ENCODE peak calls at places on chromosomes 1 and 21, in five cellular contexts. B, O, X, Z and F are unnamed samples.
A peak's percentile ranks its signal among the peaks of the same experiment; 100 is the strongest.

GRCh38 chr1:116309090-116309870 is 63.8 kb upstream of the ATP1A1 start:
- DNase-seq in B (no peak), O (no peak), X (no peak), Z (no peak), F (no peak)

GRCh38 chr21:34960672-34961071 is 88.4 kb downstream of the RUNX1 start:
- DNase-seq in B (no peak), O (no peak), X (no peak), Z (no peak), F (no peak)

GRCh38 chr1:205424881-205425635 is 3.2 kb upstream of the LEMD1 start:
- DNase-seq in B (no peak), O (no peak), X (no peak), Z (no peak), F (no peak)

GRCh38 chr1:226697151-226697575 is 41.9 kb downstream of the ITPKB start:
- DNase-seq in B (peak; percentile 60), O (no peak), X (no peak), Z (no peak), F (no peak)

GRCh38 chr1:20051218-20051829 is 18.7 kb upstream of the PLA2G5 start:
- DNase-seq in B (no peak), O (no peak), X (no peak), Z (no peak), F (no peak)

GRCh38 chr1:4088676-4089075 is 188.6 kb upstream of the C1orf174 start:
- DNase-seq in B (no peak), O (no peak), X (no peak), Z (no peak), F (no peak)

GRCh38 chr1:101200513-101200912 is 36.3 kb upstream of the S1PR1 start:
- DNase-seq in B (no peak), O (no peak), X (no peak), Z (no peak), F (no peak)

GRCh38 chr1:178379807-178380206 is 117.0 kb downstream of the CLEC20A start:
- DNase-seq in B (no peak), O (no peak), X (no peak), Z (no peak), F (no peak)

GRCh38 chr1:119372493-119373086 is 4.0 kb downstream of the HAO2 start:
- DNase-seq in B (no peak), O (no peak), X (no peak), Z (no peak), F (no peak)

GRCh38 chr1:3785458-3786157 is 10.7 kb downstream of the LRRC47 start:
- DNase-seq in B (no peak), O (no peak), X (no peak), Z (no peak), F (no peak)

GRCh38 chr1:27663735-27664119 is 8.3 kb downstream of the IFI6 start:
- DNase-seq in B (no peak), O (no peak), X (no peak), Z (no peak), F (no peak)

GRCh38 chr1:248239478-248239877 is 8.3 kb downstream of the OR2M4 start:
- DNase-seq in B (no peak), O (no peak), X (no peak), Z (no peak), F (no peak)

GRCh38 chr1:70896224-70896623 is 151.4 kb downstream of the PTGER3 start:
- DNase-seq in B (no peak), O (no peak), X (no peak), Z (no peak), F (no peak)

GRCh38 chr1:25520446-25521061 is 22.9 kb upstream of the LDLRAP1 start:
- DNase-seq in B (no peak), O (no peak), X (peak; percentile 71), Z (peak; percentile 46), F (peak; percentile 68)

GRCh38 chr1:201568859-201569294 is 29.9 kb downstream of the NAV1 start:
- DNase-seq in B (no peak), O (no peak), X (no peak), Z (no peak), F (no peak)

GRCh38 chr1:91621360-91621759 is 120.7 kb downstream of the CDC7 start:
- DNase-seq in B (no peak), O (no peak), X (no peak), Z (no peak), F (no peak)

GRCh38 chr21:34544032-34544496 is 32.1 kb upstream of the KCNE1 start:
- DNase-seq in B (peak; percentile 42), O (peak; percentile 62), X (peak; percentile 31), Z (peak; percentile 88), F (peak; percentile 2)

DNA sequence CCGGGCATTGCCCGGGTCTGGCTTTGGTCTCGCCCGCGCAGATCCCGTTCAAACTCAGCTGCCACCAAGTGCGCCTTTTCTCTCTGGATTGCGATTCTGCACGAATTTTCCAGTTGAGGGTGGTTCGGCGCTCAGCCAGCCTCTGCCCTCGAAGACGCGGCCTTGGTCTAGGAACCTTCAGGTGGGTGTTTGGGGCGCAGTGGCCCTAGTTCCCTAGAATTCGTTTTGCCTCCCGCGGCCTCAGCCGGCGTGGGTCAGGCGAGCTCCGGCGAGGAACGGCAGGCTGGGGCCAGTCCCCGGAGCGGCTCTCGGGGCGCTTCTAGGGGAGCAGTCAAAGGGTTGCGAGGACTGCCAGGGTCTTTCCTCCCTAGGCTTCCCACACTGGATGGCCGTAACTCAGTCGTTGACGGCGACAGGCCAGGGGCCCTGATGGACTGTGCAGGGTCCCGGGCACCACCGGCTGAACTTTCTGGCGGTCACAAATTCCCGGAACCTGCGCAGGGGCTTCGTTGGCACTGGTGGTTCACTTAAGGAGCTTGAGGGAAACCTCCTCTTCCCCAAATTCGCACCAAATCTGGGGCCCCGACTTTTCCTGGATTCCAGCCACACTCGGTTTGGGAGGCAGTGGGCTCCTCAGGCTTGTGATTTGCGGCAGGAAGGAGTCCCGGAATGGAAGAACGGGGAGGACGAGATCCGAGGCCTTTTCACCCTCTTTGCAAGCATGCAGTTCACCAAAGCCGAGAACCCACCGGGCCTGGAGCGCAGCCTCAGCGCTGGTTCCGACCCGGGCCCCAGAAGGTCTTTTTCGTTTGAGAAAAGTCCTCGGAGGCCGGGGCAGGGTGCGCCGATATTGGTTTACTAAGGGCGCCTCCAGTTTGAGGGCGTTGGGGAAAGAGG is 1.2 kb downstream of the DMBX1 start:
- DNase-seq in B (no peak), O (no peak), X (no peak), Z (no peak), F (no peak)
- H3K27me3 ChIP-seq in B (peaks cover 14% of the 10 kb centered on the region), O (peaks cover 100% of the 10 kb centered on the region), X (peaks cover 36% of the 10 kb centered on the region), Z (peaks cover 52% of the 10 kb centered on the region), F (peaks cover 99% of the 10 kb centered on the region)

DNA sequence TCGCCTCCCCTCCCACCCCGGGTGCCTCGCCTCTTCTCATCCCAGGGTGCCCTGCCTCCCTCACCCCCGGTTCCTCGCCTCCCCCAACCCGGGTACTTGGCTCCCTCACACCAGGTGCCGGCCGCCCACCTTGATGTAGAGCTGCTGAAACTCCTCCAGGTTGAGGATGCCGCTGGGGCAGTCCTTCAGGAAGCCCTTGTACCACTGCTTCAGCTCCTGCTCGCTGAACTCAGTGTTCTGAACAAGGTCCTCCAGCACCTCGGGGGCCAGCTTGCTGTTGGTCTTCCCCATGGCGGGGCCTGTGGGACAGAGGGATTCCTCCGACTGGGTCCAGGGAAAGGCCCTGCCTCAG is 6.9 kb downstream of the HPCAL4 start:
- DNase-seq in B (no peak), O (no peak), X (no peak), Z (no peak), F (no peak)
- H3K27me3 ChIP-seq in B (no peaks in the 10 kb centered on the region), O (peaks cover 53% of the 10 kb centered on the region), X (no peaks in the 10 kb centered on the region), Z (no peaks in the 10 kb centered on the region), F (no peaks in the 10 kb centered on the region)

GRCh38 chr1:223765036-223765718 is 52.8 kb downstream of the CAPN2 start:
- DNase-seq in B (no peak), O (no peak), X (no peak), Z (no peak), F (no peak)
- H3K27me3 ChIP-seq in B (no peaks in the 10 kb centered on the region), O (no peaks in the 10 kb centered on the region), X (no peaks in the 10 kb centered on the region), Z (no peaks in the 10 kb centered on the region), F (no peaks in the 10 kb centered on the region)

GRCh38 chr1:47439151-47440051 is 1.6 kb downstream of the FOXD2 start:
- DNase-seq in B (no peak), O (no peak), X (no peak), Z (no peak), F (no peak)
- H3K27me3 ChIP-seq in B (no peaks in the 10 kb centered on the region), O (peaks cover 98% of the 10 kb centered on the region), X (peaks cover 31% of the 10 kb centered on the region), Z (peaks cover 93% of the 10 kb centered on the region), F (peaks cover 55% of the 10 kb centered on the region)

GRCh38 chr21:44752701-44753235 is 41.4 kb upstream of the TSPEAR start:
- DNase-seq in B (no peak), O (no peak), X (no peak), Z (no peak), F (no peak)
- H3K27me3 ChIP-seq in B (no peaks in the 10 kb centered on the region), O (peaks cover 16% of the 10 kb centered on the region), X (no peaks in the 10 kb centered on the region), Z (peaks cover 8% of the 10 kb centered on the region), F (peaks cover 6% of the 10 kb centered on the region)